ENCODE peak calls at places on chromosomes 4 and X, in six cellular contexts. T is AG09309, O is posterior vena cava, W is HFF-Myc, D is Right ventricle myocardium superior, U is anterior cingulate cortex. K is an unnamed sample.

GRCh38 chr4:8559524-8560264 is 20.5 kb upstream of the GPR78 start:
- DNase-seq in T (no peak), O (peak), W (no peak), D (no peak), U (no peak), K (no peak)

GRCh38 chr4:70496231-70496630 is 22.1 kb upstream of the AMTN start:
- DNase-seq in T (no peak), O (no peak), W (no peak), D (no peak), U (no peak), K (no peak)

GRCh38 chr4:2944882-2945526 is 18.2 kb downstream of the NOP14 start:
- DNase-seq in T (no peak), O (no peak), W (no peak), D (no peak), U (no peak), K (no peak)

GRCh38 chr4:141079393-141079930 is 53.8 kb downstream of the RNF150 start:
- DNase-seq in T (no peak), O (no peak), W (no peak), D (no peak), U (no peak), K (no peak)

GRCh38 chr4:128163177-128164117 is 102.3 kb downstream of the LARP1B start:
- DNase-seq in T (peak), O (no peak), W (peak), D (no peak), U (no peak), K (no peak)

GRCh38 chr4:104559502-104559901 is 64.8 kb upstream of the CXXC4 start:
- DNase-seq in T (no peak), O (no peak), W (no peak), D (no peak), U (no peak), K (no peak)

GRCh38 chr4:69617083-69617694 is 22.3 kb downstream of the UGT2A2 start:
- DNase-seq in T (no peak), O (no peak), W (no peak), D (no peak), U (no peak), K (no peak)

GRCh38 chrX:150205011-150205410 is 158.1 kb upstream of the MAMLD1 start:
- DNase-seq in T (no peak), O (no peak), W (no peak), D (no peak), U (no peak), K (no peak)

GRCh38 chr4:143025111-143025704 is 159.5 kb upstream of the USP38 start:
- DNase-seq in T (peak), O (no peak), W (no peak), D (no peak), U (no peak), K (no peak)

GRCh38 chrX:104084063-104084462 is 8.0 kb upstream of the TMSB15C start:
- DNase-seq in T (no peak), O (no peak), W (no peak), D (no peak), U (no peak), K (no peak)

GRCh38 chr4:4320951-4321714 is 31.1 kb downstream of the ZBTB49 start:
- DNase-seq in T (no peak), O (peak), W (no peak), D (no peak), U (peak), K (no peak)

GRCh38 chr4:158033416-158033863 is 139.4 kb downstream of the GASK1B start:
- DNase-seq in T (no peak), O (no peak), W (no peak), D (no peak), U (no peak), K (no peak)

GRCh38 chr4:13922459-13922858 is 294.9 kb upstream of the BOD1L1 start:
- DNase-seq in T (no peak), O (no peak), W (no peak), D (no peak), U (no peak), K (no peak)

GRCh38 chrX:31546130-31546529 is 474.3 kb upstream of the FTHL17 start:
- DNase-seq in T (peak), O (no peak), W (peak), D (no peak), U (no peak), K (no peak)

GRCh38 chrX:22542641-22543040 is 269.9 kb downstream of the CBLL2 start:
- DNase-seq in T (no peak), O (no peak), W (no peak), D (no peak), U (no peak), K (no peak)

GRCh38 chrX:19549838-19550237 is 34.5 kb upstream of the MAP3K15 start:
- DNase-seq in T (no peak), O (no peak), W (no peak), D (no peak), U (no peak), K (no peak)

GRCh38 chrX:40095588-40096394 is 2.0 kb downstream of the BCOR start:
- DNase-seq in T (no peak), O (peak), W (no peak), D (no peak), U (no peak), K (peak)

GRCh38 chr4:157075401-157075800 is 549 bp upstream of the GLRB start:
- DNase-seq in T (no peak), O (no peak), W (no peak), D (no peak), U (no peak), K (no peak)

GRCh38 chr4:186360551-186360950 is 94.6 kb downstream of the F11 start:
- DNase-seq in T (no peak), O (no peak), W (no peak), D (no peak), U (no peak), K (no peak)

GRCh38 chr4:123876122-123876521 is 479.5 kb downstream of the SPRY1 start:
- DNase-seq in T (no peak), O (no peak), W (no peak), D (no peak), U (no peak), K (no peak)

GRCh38 chrX:15483897-15484296 is 9.2 kb downstream of the PIR start:
- DNase-seq in T (no peak), O (no peak), W (no peak), D (no peak), U (no peak), K (no peak)

GRCh38 chr4:8304827-8305695 is 35.5 kb downstream of the HTRA3 start:
- DNase-seq in T (no peak), O (peak), W (no peak), D (peak), U (no peak), K (no peak)

GRCh38 chr4:77959566-77960338 is 97.1 kb downstream of the MRPL1 start:
- DNase-seq in T (peak), O (no peak), W (peak), D (no peak), U (no peak), K (no peak)

GRCh38 chrX:48969471-48969870 is 2.2 kb downstream of the KCND1 start:
- DNase-seq in T (no peak), O (no peak), W (no peak), D (no peak), U (no peak), K (no peak)

GRCh38 chrX:130028196-130028595 is 45.8 kb downstream of the BCORL1 start:
- DNase-seq in T (peak), O (peak), W (no peak), D (peak), U (no peak), K (no peak)

GRCh38 chr4:123452585-123452984 is 56.0 kb downstream of the SPRY1 start:
- DNase-seq in T (peak), O (peak), W (peak), D (no peak), U (peak), K (no peak)

GRCh38 chrX:106168107-106168506 is at the start of gene PWWP3B:
- DNase-seq in T (no peak), O (no peak), W (no peak), D (peak), U (no peak), K (no peak)

GRCh38 chr4:36255575-36255974 is 11.3 kb upstream of the ARAP2 start:
- DNase-seq in T (no peak), O (no peak), W (no peak), D (no peak), U (no peak), K (no peak)

GRCh38 chrX:97132654-97133415 is 249.1 kb downstream of the RPA4 start:
- DNase-seq in T (no peak), O (no peak), W (no peak), D (no peak), U (no peak), K (no peak)

GRCh38 chr4:163866728-163867313 is 372.3 kb downstream of the TMA16 start:
- DNase-seq in T (no peak), O (no peak), W (no peak), D (no peak), U (no peak), K (no peak)

GRCh38 chr4:156829194-156829593 is 142.4 kb downstream of the PDGFC start:
- DNase-seq in T (peak), O (no peak), W (no peak), D (no peak), U (no peak), K (no peak)

GRCh38 chr4:127307996-127308395 is 324.8 kb upstream of the INTU start:
- DNase-seq in T (no peak), O (no peak), W (no peak), D (no peak), U (no peak), K (peak)

GRCh38 chr4:90074322-90074886 is 52.8 kb upstream of the CCSER1 start:
- DNase-seq in T (no peak), O (no peak), W (no peak), D (no peak), U (no peak), K (no peak)

GRCh38 chrX:70592091-70592490 is 147.5 kb downstream of the DLG3 start:
- DNase-seq in T (peak), O (no peak), W (peak), D (no peak), U (no peak), K (no peak)

GRCh38 chr4:141587897-141588296 is 48.5 kb upstream of the IL15 start:
- DNase-seq in T (no peak), O (no peak), W (no peak), D (no peak), U (no peak), K (no peak)

GRCh38 chr4:140158234-140159030 is 4.4 kb upstream of the MAML3 start:
- DNase-seq in T (no peak), O (no peak), W (no peak), D (no peak), U (no peak), K (no peak)